ENCODE peak calls at places on chromosomes 12 and 14, in six cellular contexts. One of them, this sample, is unnamed.
A peak's percentile ranks its signal among the peaks of the same experiment; 100 is the strongest.

GRCh38 chr12:81295286-81295685 is 217.4 kb downstream of the ACSS3 start:
- DNase-seq in body of pancreas: no peak
- DNase-seq in lower lobe of right lung: no peak
- DNase-seq in SK-N-MC: no peak
- DNase-seq in GM23248: no peak
- DNase-seq in neural crest cell: no peak
- DNase-seq in this sample: no peak

GRCh38 chr12:26126340-26127284 is 1.8 kb upstream of the BHLHE41 start:
- DNase-seq in body of pancreas: peak; percentile 85
- DNase-seq in lower lobe of right lung: peak; percentile 89
- DNase-seq in SK-N-MC: no peak
- DNase-seq in GM23248: peak; percentile 94
- DNase-seq in neural crest cell: peak; percentile 66
- DNase-seq in this sample: peak; percentile 80

GRCh38 chr14:24924544-24924943 is 125.4 kb downstream of the STXBP6 start:
- DNase-seq in body of pancreas: no peak
- DNase-seq in lower lobe of right lung: no peak
- DNase-seq in SK-N-MC: no peak
- DNase-seq in GM23248: no peak
- DNase-seq in neural crest cell: no peak
- DNase-seq in this sample: no peak

GRCh38 chr14:62800577-62800976 is 244.7 kb downstream of the KCNH5 start:
- DNase-seq in body of pancreas: no peak
- DNase-seq in lower lobe of right lung: no peak
- DNase-seq in SK-N-MC: no peak
- DNase-seq in GM23248: no peak
- DNase-seq in neural crest cell: no peak
- DNase-seq in this sample: no peak

GRCh38 chr12:20370001-20370381 is 1.7 kb downstream of the PDE3A start:
- DNase-seq in body of pancreas: peak; percentile 36
- DNase-seq in lower lobe of right lung: peak; percentile 41
- DNase-seq in SK-N-MC: no peak
- DNase-seq in GM23248: peak; percentile 21
- DNase-seq in neural crest cell: peak; percentile 1
- DNase-seq in this sample: no peak

GRCh38 chr12:91383106-91383505 is 200.5 kb upstream of the DCN start:
- DNase-seq in body of pancreas: no peak
- DNase-seq in lower lobe of right lung: no peak
- DNase-seq in SK-N-MC: no peak
- DNase-seq in GM23248: peak; percentile 15
- DNase-seq in neural crest cell: no peak
- DNase-seq in this sample: no peak

GRCh38 chr14:22822017-22822618 is 6.9 kb upstream of the SLC7A7 start:
- DNase-seq in body of pancreas: peak; percentile 32
- DNase-seq in lower lobe of right lung: no peak
- DNase-seq in SK-N-MC: no peak
- DNase-seq in GM23248: no peak
- DNase-seq in neural crest cell: no peak
- DNase-seq in this sample: no peak

GRCh38 chr14:100611811-100612480 is 24.7 kb upstream of the BEGAIN start:
- DNase-seq in body of pancreas: no peak
- DNase-seq in lower lobe of right lung: no peak
- DNase-seq in SK-N-MC: no peak
- DNase-seq in GM23248: no peak
- DNase-seq in neural crest cell: no peak
- DNase-seq in this sample: no peak

GRCh38 chr12:5648692-5649338 is 216.9 kb downstream of the NTF3 start:
- DNase-seq in body of pancreas: no peak
- DNase-seq in lower lobe of right lung: no peak
- DNase-seq in SK-N-MC: no peak
- DNase-seq in GM23248: peak; percentile 47
- DNase-seq in neural crest cell: no peak
- DNase-seq in this sample: peak; percentile 43

GRCh38 chr12:51028126-51028810 is 2.1 kb upstream of the SLC11A2 start:
- DNase-seq in body of pancreas: no peak
- DNase-seq in lower lobe of right lung: no peak
- DNase-seq in SK-N-MC: peak; percentile 55
- DNase-seq in GM23248: peak; percentile 77
- DNase-seq in neural crest cell: peak; percentile 7
- DNase-seq in this sample: peak; percentile 21

GRCh38 chr12:77152623-77153193 is 87.3 kb upstream of the E2F7 start:
- DNase-seq in body of pancreas: no peak
- DNase-seq in lower lobe of right lung: no peak
- DNase-seq in SK-N-MC: no peak
- DNase-seq in GM23248: peak; percentile 77
- DNase-seq in neural crest cell: no peak
- DNase-seq in this sample: peak; percentile 26

GRCh38 chr14:91848602-91849001 is 18.7 kb downstream of the TC2N start:
- DNase-seq in body of pancreas: no peak
- DNase-seq in lower lobe of right lung: no peak
- DNase-seq in SK-N-MC: no peak
- DNase-seq in GM23248: no peak
- DNase-seq in neural crest cell: no peak
- DNase-seq in this sample: no peak

GRCh38 chr14:91257328-91258020 is 13.0 kb upstream of the GPR68 start:
- DNase-seq in body of pancreas: no peak
- DNase-seq in lower lobe of right lung: no peak
- DNase-seq in SK-N-MC: no peak
- DNase-seq in GM23248: no peak
- DNase-seq in neural crest cell: no peak
- DNase-seq in this sample: no peak

GRCh38 chr12:107817250-107817649 is 42.7 kb downstream of the ASCL4 start:
- DNase-seq in body of pancreas: no peak
- DNase-seq in lower lobe of right lung: no peak
- DNase-seq in SK-N-MC: no peak
- DNase-seq in GM23248: no peak
- DNase-seq in neural crest cell: no peak
- DNase-seq in this sample: no peak

GRCh38 chr12:25933001-25933400 is 25.5 kb upstream of the RASSF8 start:
- DNase-seq in body of pancreas: no peak
- DNase-seq in lower lobe of right lung: no peak
- DNase-seq in SK-N-MC: no peak
- DNase-seq in GM23248: no peak
- DNase-seq in neural crest cell: no peak
- DNase-seq in this sample: peak; percentile 35

GRCh38 chr12:132445884-132446471 is 44.0 kb upstream of the FBRSL1 start:
- DNase-seq in body of pancreas: no peak
- DNase-seq in lower lobe of right lung: peak; percentile 90
- DNase-seq in SK-N-MC: no peak
- DNase-seq in GM23248: peak; percentile 82
- DNase-seq in neural crest cell: no peak
- DNase-seq in this sample: peak; percentile 79

GRCh38 chr14:65637780-65638179 is 225.2 kb downstream of the FUT8 start:
- DNase-seq in body of pancreas: no peak
- DNase-seq in lower lobe of right lung: no peak
- DNase-seq in SK-N-MC: no peak
- DNase-seq in GM23248: peak; percentile 25
- DNase-seq in neural crest cell: no peak
- DNase-seq in this sample: no peak

This sample was measured in neuronal stem cell.